ENCODE peak calls at places on chromosomes 1 and 21, in nine cellular contexts. K, T, O, B, U, V, E, I and Z are unnamed samples.

GRCh38 chr1:86542626-86543025 is 4.3 kb upstream of the CLCA4 start:
- DNase-seq in O (peak; percentile 23), I (no peak), T (no peak), E (no peak), U (no peak), B (no peak), K (peak; percentile 78), V (no peak), Z (no peak)

GRCh38 chr1:201311356-201312011 is 28.2 kb downstream of the PKP1 start:
- DNase-seq in I (no peak), U (no peak), B (no peak), T (peak; percentile 8), K (no peak), V (no peak), O (no peak), E (no peak), Z (no peak)

GRCh38 chr1:25676488-25676887 is 59.9 kb downstream of the MAN1C1 start:
- DNase-seq in K (no peak), E (peak; percentile 42), U (no peak), T (no peak), B (no peak), I (no peak), V (no peak), O (peak; percentile 58), Z (no peak)

GRCh38 chr21:35381743-35382310 is 332.7 kb upstream of the RUNX1 start:
- DNase-seq in U (no peak), B (no peak), I (no peak), K (no peak), E (no peak), O (no peak), V (no peak), T (no peak), Z (no peak)

GRCh38 chr21:42421018-42421793 is 17.5 kb downstream of the UBASH3A start:
- DNase-seq in T (no peak), K (no peak), V (no peak), U (no peak), I (no peak), E (no peak), B (no peak), O (no peak), Z (no peak)

GRCh38 chr1:54291276-54292014 is 91.5 kb downstream of the MRPL37 start:
- DNase-seq in E (no peak), U (no peak), O (no peak), T (no peak), B (no peak), I (no peak), V (no peak), K (no peak), Z (no peak)

GRCh38 chr1:247865416-247865815 is 8.4 kb downstream of the TRIM58 start:
- DNase-seq in E (no peak), I (no peak), B (no peak), O (no peak), U (no peak), V (no peak), T (no peak), K (no peak), Z (no peak)

GRCh38 chr1:1521331-1521730 is 9.4 kb downstream of the ATAD3A start:
- DNase-seq in T (no peak), I (no peak), E (no peak), U (no peak), B (no peak), O (no peak), V (no peak), K (no peak), Z (no peak)

GRCh38 chr1:162633327-162633762 is 1.1 kb downstream of the DDR2 start:
- DNase-seq in K (no peak), I (no peak), O (peak; percentile 54), E (peak; percentile 68), V (no peak), B (peak; percentile 39), T (no peak), U (no peak), Z (no peak)

GRCh38 chr21:45011911-45012660 is 62.3 kb upstream of the ADARB1 start:
- DNase-seq in U (peak; percentile 62), B (peak; percentile 88), T (peak; percentile 36), V (peak; percentile 31), O (peak; percentile 91), K (peak; percentile 99), E (peak; percentile 89), I (no peak), Z (no peak)

GRCh38 chr1:10788592-10789006 is 7.8 kb downstream of the CASZ1 start:
- DNase-seq in E (no peak), T (peak; percentile 53), I (no peak), K (peak; percentile 21), O (peak; percentile 7), V (no peak), U (peak; percentile 77), B (no peak), Z (peak; percentile 80)

GRCh38 chr1:204445860-204446412 is 34.3 kb upstream of the PPP1R15B start:
- DNase-seq in E (peak; percentile 37), V (no peak), B (peak; percentile 13), T (no peak), K (peak; percentile 55), O (no peak), U (no peak), I (no peak), Z (no peak)
- TF ChIP-seq CTCF in E (peak; percentile 55), V (no peak), B (peak; percentile 76), T (no peak), K (peak; percentile 68), O (peak; percentile 56), U (no peak), I (no peak), Z (no peak)

GRCh38 chr1:145874646-145875045 is 11.0 kb downstream of the ANKRD35 start:
- DNase-seq in E (no peak), V (no peak), O (no peak), B (no peak), T (no peak), U (no peak), I (no peak), K (no peak), Z (no peak)

GRCh38 chr1:145868232-145868631 is 9.4 kb upstream of the PIAS3 start:
- DNase-seq in O (no peak), K (no peak), V (no peak), U (no peak), I (no peak), T (no peak), E (no peak), B (no peak), Z (no peak)

GRCh38 chr1:145872421-145872891 is 13.2 kb downstream of the ANKRD35 start:
- DNase-seq in B (no peak), U (peak; percentile 86), T (no peak), K (no peak), I (peak; percentile 40), E (peak; percentile 52), O (no peak), V (peak; percentile 77), Z (peak; percentile 18)

GRCh38 chr1:145871994-145872411 is 13.1 kb upstream of the PIAS3 start:
- DNase-seq in I (peak; percentile 25), V (no peak), T (peak; percentile 65), E (peak; percentile 55), B (no peak), U (peak; percentile 38), K (no peak), O (peak; percentile 54), Z (peak; percentile 67)
- H3K27ac ChIP-seq in I (peak overlapping the region; percentile 15), V (peak overlapping the region; percentile 94), T (peak overlapping the region; percentile 72), E (no peak overlapping the region), B (no peak overlapping the region), U (peak overlapping the region; percentile 88), K (no peak overlapping the region), O (peak overlapping the region; percentile 44), Z (peak overlapping the region; percentile 85)

GRCh38 chr1:244655186-244655585 is 2.3 kb downstream of the DESI2 start:
- DNase-seq in V (no peak), T (no peak), O (no peak), U (no peak), I (no peak), B (no peak), E (no peak), K (no peak), Z (no peak)

GRCh38 chr1:244660595-244660994 is 7.7 kb downstream of the DESI2 start:
- DNase-seq in U (no peak), K (no peak), V (no peak), T (no peak), E (no peak), O (no peak), I (no peak), B (no peak), Z (no peak)

GRCh38 chr1:244654284-244655038 is 1.5 kb downstream of the DESI2 start:
- DNase-seq in O (no peak), E (peak; percentile 6), I (no peak), B (no peak), K (peak; percentile 20), T (no peak), U (no peak), V (no peak), Z (no peak)

GRCh38 chr1:244659694-244660093 is 6.8 kb downstream of the DESI2 start:
- DNase-seq in E (no peak), B (no peak), V (no peak), U (no peak), O (no peak), I (no peak), K (peak; percentile 37), T (no peak), Z (no peak)

DNA sequence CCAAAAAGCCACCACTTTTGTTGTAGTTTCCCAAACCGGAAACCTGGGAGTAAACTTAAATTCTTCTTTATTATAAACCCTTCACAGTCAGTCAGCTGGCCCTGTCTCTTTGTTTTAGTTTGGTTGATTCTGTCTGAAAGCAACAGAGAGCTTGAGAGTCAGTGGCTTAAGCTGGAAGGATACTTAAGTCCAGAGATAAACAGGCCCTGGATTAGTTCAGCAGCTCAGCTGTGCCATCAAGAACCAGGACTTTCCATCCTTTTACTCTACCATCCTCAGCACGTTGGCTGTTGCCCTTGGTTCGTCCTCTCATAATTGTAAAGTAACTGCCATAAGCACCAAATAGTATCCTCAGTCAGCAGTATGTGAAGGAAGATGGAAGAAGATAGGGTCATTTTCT is 4.5 kb downstream of the DESI2 start:
- DNase-seq in O (no peak), U (no peak), K (no peak), E (no peak), V (no peak), B (no peak), I (no peak), T (no peak), Z (no peak)
- TF ChIP-seq CTCF in O (no peak), U (no peak), K (no peak), E (no peak), V (no peak), B (no peak), I (no peak), T (no peak), Z (no peak)

DNA sequence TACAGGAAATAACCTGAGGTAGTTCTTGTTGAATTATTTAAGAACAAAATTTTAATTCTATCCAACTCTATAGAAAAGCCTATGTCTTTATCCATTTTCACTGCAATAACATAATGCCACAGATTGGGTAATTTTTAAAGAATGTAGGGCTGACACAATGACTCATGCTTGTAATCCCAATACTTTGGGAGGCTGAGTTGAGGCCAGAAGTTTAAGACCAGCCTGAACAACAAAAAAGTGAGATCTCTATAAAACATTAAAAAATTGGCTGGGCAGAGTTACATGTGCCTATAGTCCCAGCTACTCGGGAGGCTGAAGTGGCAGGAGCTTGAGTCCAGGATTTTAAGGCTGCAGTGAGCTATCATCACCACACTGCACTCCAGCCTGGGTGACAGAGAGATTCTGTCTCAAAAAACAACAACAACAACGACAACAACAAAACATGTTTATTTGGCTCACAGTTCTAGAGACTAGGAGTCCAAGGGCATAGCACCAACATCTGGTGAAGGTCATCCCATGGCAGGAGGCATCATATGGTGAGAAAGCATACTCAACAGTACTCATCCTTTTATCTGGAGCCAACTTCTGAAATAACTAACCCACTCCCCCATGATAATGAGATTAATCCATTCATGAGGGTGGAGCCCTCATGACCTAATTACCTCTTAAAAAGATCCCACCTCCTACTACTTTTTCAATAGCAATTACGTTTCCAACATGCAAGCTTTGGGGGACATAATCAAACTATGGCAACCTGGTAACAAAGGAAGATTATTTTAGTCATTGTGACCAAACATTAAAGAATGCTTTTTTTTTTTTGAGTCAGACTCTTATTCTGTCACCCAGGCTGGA is 59.6 kb downstream of the ABL2 start:
- DNase-seq in U (no peak), B (peak; percentile 68), K (peak; percentile 64), I (no peak), V (no peak), O (peak; percentile 80), E (peak; percentile 83), T (no peak), Z (no peak)
- H3K27ac ChIP-seq in U (no peak overlapping the region), B (peak overlapping the region; percentile 49), K (peak overlapping the region; percentile 47), I (no peak overlapping the region), V (peak overlapping the region; percentile 43), O (peak overlapping the region; percentile 82), E (no peak overlapping the region), T (no peak overlapping the region), Z (no peak overlapping the region)